ENCODE peak calls at places on chromosomes 13 and 19, in seven cellular contexts. Z, K, T, Q, Y, A and I are unnamed samples.

GRCh38 chr13:26025196-26025595 is 26.6 kb downstream of the SHISA2 start:
- DNase-seq in Z (no peak), Q (no peak), A (no peak), T (no peak), K (no peak), Y (no peak), I (no peak)

GRCh38 chr13:70812481-70812880 is 704.2 kb upstream of the KLHL1 start:
- DNase-seq in Z (no peak), K (no peak), Q (no peak), Y (no peak), T (no peak), A (no peak), I (no peak)

GRCh38 chr13:34671136-34671535 is 270.9 kb upstream of the NBEA start:
- DNase-seq in K (no peak), T (no peak), Z (no peak), Q (no peak), A (no peak), Y (no peak), I (no peak)

GRCh38 chr13:23159205-23159586 is 21.6 kb upstream of the SGCG start:
- DNase-seq in Q (no peak), Y (no peak), K (no peak), T (peak; percentile 18), Z (peak; percentile 47), A (no peak), I (no peak)

GRCh38 chr13:106133025-106133424 is 402.4 kb downstream of the EFNB2 start:
- DNase-seq in Z (no peak), Q (no peak), T (no peak), K (no peak), Y (no peak), A (no peak), I (no peak)

GRCh38 chr19:11196406-11197287 is 698 bp downstream of the KANK2 start:
- DNase-seq in A (peak; percentile 79), T (no peak), Y (peak; percentile 67), Z (peak; percentile 78), K (no peak), Q (peak; percentile 81), I (no peak)

GRCh38 chr19:6707011-6707657 is 13.3 kb downstream of the C3 start:
- DNase-seq in T (no peak), K (no peak), Z (no peak), Y (no peak), A (no peak), Q (no peak), I (no peak)

GRCh38 chr13:98089826-98090225 is 53.1 kb upstream of the FARP1 start:
- DNase-seq in K (no peak), Z (no peak), Y (no peak), Q (no peak), T (no peak), A (no peak), I (no peak)

GRCh38 chr19:58022283-58022660 is 11.6 kb upstream of the ZSCAN1 start:
- DNase-seq in K (no peak), Z (no peak), Y (no peak), T (no peak), Q (no peak), A (no peak), I (no peak)

GRCh38 chr19:1790054-1790762 is 21.9 kb downstream of the ATP8B3 start:
- DNase-seq in K (no peak), Z (no peak), Q (no peak), Y (no peak), A (no peak), T (no peak), I (no peak)

GRCh38 chr19:50790898-50791562 is 815 bp downstream of the ACP4 start:
- DNase-seq in A (no peak), Y (no peak), Z (no peak), Q (no peak), K (no peak), T (no peak), I (no peak)

GRCh38 chr13:96089749-96090239 is at the start of gene HS6ST3:
- DNase-seq in T (peak; percentile 38), A (no peak), K (no peak), Q (peak; percentile 60), Z (no peak), Y (no peak), I (no peak)